ENCODE peak calls at places on chromosome 17, in nine cellular contexts. M is nucleus accumbens, O is foreskin fibroblast, V is ELR, T is T-helper 1 cell, I is pons, C is head of caudate nucleus, H is fibroblast of lung, A is ELF-1. K is an unnamed sample.

GRCh38 chr17:47203984-47204721 is 5.0 kb upstream of the MYL4 start:
- DNase-seq in M (no peak), H (no peak), V (peak), C (no peak), A (no peak), O (peak), T (no peak), I (no peak), K (no peak)

GRCh38 chr17:58121925-58122324 is 26.3 kb upstream of the OR4D1 start:
- DNase-seq in I (peak), O (peak), A (no peak), M (no peak), C (peak), H (peak), V (peak), T (peak), K (peak)

GRCh38 chr17:61551255-61551742 is 39.7 kb downstream of the NACA2 start:
- DNase-seq in T (no peak), C (no peak), O (no peak), I (peak), A (no peak), H (peak), V (peak), M (no peak), K (peak)

GRCh38 chr17:57356722-57357391 is 100.5 kb downstream of the MSI2 start:
- DNase-seq in C (peak), M (peak), A (no peak), H (no peak), I (peak), O (no peak), T (no peak), V (no peak), K (no peak)

GRCh38 chr17:48244121-48244711 is 136.7 kb downstream of the SNX11 start:
- DNase-seq in M (no peak), I (no peak), H (no peak), O (no peak), T (no peak), A (peak), V (peak), C (no peak), K (no peak)

GRCh38 chr17:50052822-50053653 is 2.9 kb upstream of the ITGA3 start:
- DNase-seq in I (no peak), H (no peak), V (no peak), M (no peak), A (peak), O (no peak), C (no peak), T (no peak), K (no peak)

GRCh38 chr17:65942592-65942991 is 249.3 kb downstream of the CEP112 start:
- DNase-seq in O (no peak), I (no peak), H (no peak), C (no peak), M (no peak), T (no peak), V (peak), A (no peak), K (no peak)

GRCh38 chr17:77728022-77728671 is 230.4 kb upstream of the TNRC6C start:
- DNase-seq in C (no peak), M (no peak), I (no peak), H (no peak), A (no peak), O (peak), V (peak), T (no peak), K (no peak)

GRCh38 chr17:57954421-57955182 is 610 bp downstream of the CUEDC1 start:
- DNase-seq in M (peak), A (peak), V (peak), I (peak), O (peak), H (peak), T (no peak), C (peak), K (peak)

GRCh38 chr17:29129731-29130130 is 50.5 kb downstream of the MYO18A start:
- DNase-seq in T (no peak), A (no peak), V (no peak), M (no peak), C (no peak), O (no peak), H (no peak), I (no peak), K (no peak)

GRCh38 chr17:77564278-77564920 is 394.1 kb upstream of the TNRC6C start:
- DNase-seq in T (no peak), A (no peak), V (no peak), H (no peak), O (no peak), I (no peak), C (no peak), M (no peak), K (no peak)

GRCh38 chr17:55727920-55728319 is 5.3 kb upstream of the TMEM100 start:
- DNase-seq in H (no peak), I (no peak), C (no peak), T (no peak), A (no peak), V (peak), O (no peak), M (no peak), K (no peak)

GRCh38 chr17:27072885-27073284 is 221.0 kb upstream of the WSB1 start:
- DNase-seq in O (no peak), M (no peak), A (no peak), I (no peak), T (no peak), H (no peak), V (no peak), C (no peak), K (no peak)

GRCh38 chr17:73255671-73256181 is 6.0 kb downstream of the CPSF4L start:
- DNase-seq in M (peak), H (peak), C (peak), A (peak), V (peak), O (no peak), I (peak), T (no peak), K (peak)

GRCh38 chr17:58470356-58470755 is 17.9 kb downstream of the HSF5 start:
- DNase-seq in I (no peak), C (no peak), A (no peak), M (no peak), V (no peak), H (no peak), O (no peak), T (no peak), K (no peak)

GRCh38 chr17:37608369-37609169 is 649 bp downstream of the SYNRG start:
- DNase-seq in C (no peak), H (peak), M (no peak), V (peak), I (peak), T (peak), O (no peak), A (peak), K (peak)

GRCh38 chr17:69414408-69415274 is at the start of gene MAP2K6:
- DNase-seq in C (peak), V (peak), O (peak), T (peak), H (peak), I (peak), M (peak), A (peak), K (peak)

K was measured in MCF 10A.